ENCODE peak calls at places on chromosomes 16 and 17, in four cellular contexts. One of them, this sample, is unnamed.

GRCh38 chr16:4273858-4274291 is 1.1 kb upstream of the TFAP4 start:
- DNase-seq in neural progenitor cell: peak
- DNase-seq in glutamatergic neuron: peak
- DNase-seq in activated CD8-positive, alpha-beta T cell treated with anti-CD3 and anti-CD28 coated beads for 36 hours: peak
- DNase-seq in this sample: peak

GRCh38 chr16:67562526-67562917 is at the start of gene CTCF:
- DNase-seq in neural progenitor cell: peak
- DNase-seq in glutamatergic neuron: peak
- DNase-seq in activated CD8-positive, alpha-beta T cell treated with anti-CD3 and anti-CD28 coated beads for 36 hours: peak
- DNase-seq in this sample: peak

GRCh38 chr16:8867483-8868271 is 1.1 kb downstream of the CARHSP1 start:
- DNase-seq in neural progenitor cell: peak
- DNase-seq in glutamatergic neuron: peak
- DNase-seq in activated CD8-positive, alpha-beta T cell treated with anti-CD3 and anti-CD28 coated beads for 36 hours: peak
- DNase-seq in this sample: no peak

GRCh38 chr17:2972749-2973148 is 90.7 kb downstream of the OR1D5 start:
- DNase-seq in neural progenitor cell: no peak
- DNase-seq in glutamatergic neuron: no peak
- DNase-seq in activated CD8-positive, alpha-beta T cell treated with anti-CD3 and anti-CD28 coated beads for 36 hours: no peak
- DNase-seq in this sample: no peak

GRCh38 chr16:69469807-69470561 is 45.6 kb downstream of the CYB5B start:
- DNase-seq in neural progenitor cell: no peak
- DNase-seq in glutamatergic neuron: no peak
- DNase-seq in activated CD8-positive, alpha-beta T cell treated with anti-CD3 and anti-CD28 coated beads for 36 hours: peak
- DNase-seq in this sample: no peak

GRCh38 chr17:71900830-71901229 is 220.0 kb upstream of the SOX9 start:
- DNase-seq in neural progenitor cell: no peak
- DNase-seq in glutamatergic neuron: no peak
- DNase-seq in activated CD8-positive, alpha-beta T cell treated with anti-CD3 and anti-CD28 coated beads for 36 hours: no peak
- DNase-seq in this sample: peak

GRCh38 chr16:65698943-65699342 is 577.1 kb upstream of the CDH11 start:
- DNase-seq in neural progenitor cell: peak
- DNase-seq in glutamatergic neuron: no peak
- DNase-seq in activated CD8-positive, alpha-beta T cell treated with anti-CD3 and anti-CD28 coated beads for 36 hours: no peak
- DNase-seq in this sample: peak

GRCh38 chr17:77382966-77383612 is 242.3 kb downstream of the SEC14L1 start:
- DNase-seq in neural progenitor cell: no peak
- DNase-seq in glutamatergic neuron: no peak
- DNase-seq in activated CD8-positive, alpha-beta T cell treated with anti-CD3 and anti-CD28 coated beads for 36 hours: no peak
- DNase-seq in this sample: peak

GRCh38 chr17:50283246-50283645 is 9.0 kb downstream of the TMEM92 start:
- DNase-seq in neural progenitor cell: no peak
- DNase-seq in glutamatergic neuron: no peak
- DNase-seq in activated CD8-positive, alpha-beta T cell treated with anti-CD3 and anti-CD28 coated beads for 36 hours: peak
- DNase-seq in this sample: no peak

GRCh38 chr17:81579821-81580321 is 27.7 kb upstream of the FAAP100 start:
- DNase-seq in neural progenitor cell: no peak
- DNase-seq in glutamatergic neuron: no peak
- DNase-seq in activated CD8-positive, alpha-beta T cell treated with anti-CD3 and anti-CD28 coated beads for 36 hours: no peak
- DNase-seq in this sample: peak

GRCh38 chr16:1338119-1338730 is 4.8 kb downstream of the BAIAP3 start:
- DNase-seq in neural progenitor cell: peak
- DNase-seq in glutamatergic neuron: peak
- DNase-seq in activated CD8-positive, alpha-beta T cell treated with anti-CD3 and anti-CD28 coated beads for 36 hours: peak
- DNase-seq in this sample: no peak

GRCh38 chr16:2706085-2706484 is 13.9 kb downstream of the PRSS27 start:
- DNase-seq in neural progenitor cell: no peak
- DNase-seq in glutamatergic neuron: peak
- DNase-seq in activated CD8-positive, alpha-beta T cell treated with anti-CD3 and anti-CD28 coated beads for 36 hours: no peak
- DNase-seq in this sample: no peak

GRCh38 chr17:63823659-63824331 is 3.4 kb upstream of the PSMC5 start:
- DNase-seq in neural progenitor cell: no peak
- DNase-seq in glutamatergic neuron: no peak
- DNase-seq in activated CD8-positive, alpha-beta T cell treated with anti-CD3 and anti-CD28 coated beads for 36 hours: no peak
- DNase-seq in this sample: no peak

GRCh38 chr17:60845012-60845411 is 167.4 kb downstream of the BCAS3 start:
- DNase-seq in neural progenitor cell: no peak
- DNase-seq in glutamatergic neuron: no peak
- DNase-seq in activated CD8-positive, alpha-beta T cell treated with anti-CD3 and anti-CD28 coated beads for 36 hours: no peak
- DNase-seq in this sample: no peak

GRCh38 chr17:51672058-51672457 is 411.7 kb downstream of the UTP18 start:
- DNase-seq in neural progenitor cell: no peak
- DNase-seq in glutamatergic neuron: no peak
- DNase-seq in activated CD8-positive, alpha-beta T cell treated with anti-CD3 and anti-CD28 coated beads for 36 hours: no peak
- DNase-seq in this sample: no peak

GRCh38 chr17:82547981-82548380 is 28.4 kb downstream of the FOXK2 start:
- DNase-seq in neural progenitor cell: no peak
- DNase-seq in glutamatergic neuron: no peak
- DNase-seq in activated CD8-positive, alpha-beta T cell treated with anti-CD3 and anti-CD28 coated beads for 36 hours: no peak
- DNase-seq in this sample: no peak

GRCh38 chr16:84413605-84414004 is 45.3 kb downstream of the ATP2C2 start:
- DNase-seq in neural progenitor cell: no peak
- DNase-seq in glutamatergic neuron: no peak
- DNase-seq in activated CD8-positive, alpha-beta T cell treated with anti-CD3 and anti-CD28 coated beads for 36 hours: no peak
- DNase-seq in this sample: no peak

GRCh38 chr17:70313031-70313430 is 143.7 kb downstream of the KCNJ2 start:
- DNase-seq in neural progenitor cell: no peak
- DNase-seq in glutamatergic neuron: no peak
- DNase-seq in activated CD8-positive, alpha-beta T cell treated with anti-CD3 and anti-CD28 coated beads for 36 hours: no peak
- DNase-seq in this sample: peak

DNA sequence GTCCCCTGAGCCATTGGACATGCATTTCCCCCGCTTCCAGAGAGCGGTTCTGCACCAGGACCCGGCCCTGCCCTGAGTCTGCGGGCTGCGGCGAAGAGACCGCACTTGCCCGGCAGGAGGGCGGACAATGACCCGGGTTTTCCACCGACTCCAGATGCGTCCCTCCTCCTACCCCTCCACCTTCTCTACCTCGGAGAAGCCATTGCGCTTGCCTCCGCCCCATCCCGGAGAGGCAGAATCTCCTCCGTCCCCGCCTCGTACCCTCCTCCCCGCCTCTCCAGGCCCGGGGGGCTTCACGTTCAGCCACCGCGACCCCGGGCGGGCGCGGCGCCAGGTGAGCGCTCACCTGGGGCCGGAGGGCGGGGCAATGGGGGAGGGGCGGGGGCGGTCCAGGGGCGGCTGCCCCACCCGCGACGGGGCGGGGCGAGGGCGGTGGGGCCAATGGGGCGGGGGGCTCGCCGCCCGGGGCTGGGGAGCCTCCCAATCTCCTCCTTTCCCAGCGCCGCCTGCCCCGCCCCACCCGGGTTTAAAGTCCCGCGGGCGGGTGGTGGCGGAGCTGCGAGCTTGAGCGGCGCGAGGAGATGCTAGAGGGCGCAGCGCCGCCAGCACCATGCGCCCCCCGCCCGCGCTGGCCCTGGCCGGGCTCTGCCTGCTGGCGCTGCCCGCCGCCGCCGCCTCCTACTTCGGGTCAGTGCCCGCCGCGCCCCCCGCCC is at the start of gene WNT9B:
- DNase-seq in neural progenitor cell: peak
- DNase-seq in glutamatergic neuron: peak
- DNase-seq in activated CD8-positive, alpha-beta T cell treated with anti-CD3 and anti-CD28 coated beads for 36 hours: no peak
- DNase-seq in this sample: no peak
- TF ChIP-seq CTCF in neural progenitor cell: peak
- TF ChIP-seq CTCF in glutamatergic neuron: no peak
- TF ChIP-seq CTCF in activated CD8-positive, alpha-beta T cell treated with anti-CD3 and anti-CD28 coated beads for 36 hours: no peak
- TF ChIP-seq CTCF in this sample: no peak

GRCh38 chr16:22813946-22814325 is at the start of gene HS3ST2:
- DNase-seq in neural progenitor cell: peak
- DNase-seq in glutamatergic neuron: peak
- DNase-seq in activated CD8-positive, alpha-beta T cell treated with anti-CD3 and anti-CD28 coated beads for 36 hours: peak
- DNase-seq in this sample: peak
- TF ChIP-seq CTCF in neural progenitor cell: peak
- TF ChIP-seq CTCF in glutamatergic neuron: no peak
- TF ChIP-seq CTCF in activated CD8-positive, alpha-beta T cell treated with anti-CD3 and anti-CD28 coated beads for 36 hours: no peak
- TF ChIP-seq CTCF in this sample: no peak

GRCh38 chr17:32114536-32114935 is 27.8 kb upstream of the RHOT1 start:
- DNase-seq in neural progenitor cell: no peak
- DNase-seq in glutamatergic neuron: no peak
- DNase-seq in activated CD8-positive, alpha-beta T cell treated with anti-CD3 and anti-CD28 coated beads for 36 hours: no peak
- DNase-seq in this sample: no peak

GRCh38 chr17:32110596-32110995 is 31.7 kb upstream of the RHOT1 start:
- DNase-seq in neural progenitor cell: no peak
- DNase-seq in glutamatergic neuron: no peak
- DNase-seq in activated CD8-positive, alpha-beta T cell treated with anti-CD3 and anti-CD28 coated beads for 36 hours: no peak
- DNase-seq in this sample: no peak

GRCh38 chr17:32116937-32117336 is 25.4 kb upstream of the RHOT1 start:
- DNase-seq in neural progenitor cell: no peak
- DNase-seq in glutamatergic neuron: no peak
- DNase-seq in activated CD8-positive, alpha-beta T cell treated with anti-CD3 and anti-CD28 coated beads for 36 hours: no peak
- DNase-seq in this sample: no peak

GRCh38 chr17:32111141-32111771 is 31.0 kb upstream of the RHOT1 start:
- DNase-seq in neural progenitor cell: peak
- DNase-seq in glutamatergic neuron: peak
- DNase-seq in activated CD8-positive, alpha-beta T cell treated with anti-CD3 and anti-CD28 coated beads for 36 hours: peak
- DNase-seq in this sample: peak

GRCh38 chr17:32112416-32112815 is 29.9 kb upstream of the RHOT1 start:
- DNase-seq in neural progenitor cell: no peak
- DNase-seq in glutamatergic neuron: no peak
- DNase-seq in activated CD8-positive, alpha-beta T cell treated with anti-CD3 and anti-CD28 coated beads for 36 hours: no peak
- DNase-seq in this sample: no peak
- TF ChIP-seq CTCF in neural progenitor cell: no peak
- TF ChIP-seq CTCF in glutamatergic neuron: no peak
- TF ChIP-seq CTCF in activated CD8-positive, alpha-beta T cell treated with anti-CD3 and anti-CD28 coated beads for 36 hours: no peak
- TF ChIP-seq CTCF in this sample: no peak

GRCh38 chr16:88680554-88681083 is 5.7 kb downstream of the SNAI3 start:
- DNase-seq in neural progenitor cell: no peak
- DNase-seq in glutamatergic neuron: no peak
- DNase-seq in activated CD8-positive, alpha-beta T cell treated with anti-CD3 and anti-CD28 coated beads for 36 hours: no peak
- DNase-seq in this sample: no peak
- TF ChIP-seq CTCF in neural progenitor cell: no peak
- TF ChIP-seq CTCF in glutamatergic neuron: no peak
- TF ChIP-seq CTCF in activated CD8-positive, alpha-beta T cell treated with anti-CD3 and anti-CD28 coated beads for 36 hours: no peak
- TF ChIP-seq CTCF in this sample: no peak

DNA sequence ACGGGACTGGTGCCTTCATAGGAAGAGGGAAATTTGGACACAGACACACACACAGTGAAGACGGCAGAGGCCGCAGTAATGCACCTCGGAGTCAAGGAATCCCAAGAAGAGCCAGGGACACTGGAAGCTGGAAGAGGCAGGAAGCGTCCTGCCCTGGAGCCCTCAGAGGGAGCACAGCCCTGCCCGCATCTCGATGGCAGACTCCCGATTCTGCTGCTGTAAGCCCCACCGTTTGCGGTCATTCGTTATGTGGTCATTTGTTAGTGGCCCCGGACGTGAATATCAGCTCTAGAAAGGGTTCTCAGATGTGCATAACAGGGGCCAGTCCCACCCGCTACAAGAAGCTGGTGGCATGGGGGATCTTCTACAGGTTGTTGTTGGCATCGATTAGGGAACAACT is 316.6 kb downstream of the FOXL1 start:
- DNase-seq in neural progenitor cell: no peak
- DNase-seq in glutamatergic neuron: no peak
- DNase-seq in activated CD8-positive, alpha-beta T cell treated with anti-CD3 and anti-CD28 coated beads for 36 hours: no peak
- DNase-seq in this sample: no peak
- TF ChIP-seq CTCF in neural progenitor cell: no peak
- TF ChIP-seq CTCF in glutamatergic neuron: no peak
- TF ChIP-seq CTCF in activated CD8-positive, alpha-beta T cell treated with anti-CD3 and anti-CD28 coated beads for 36 hours: no peak
- TF ChIP-seq CTCF in this sample: no peak

GRCh38 chr16:21301895-21302291 is 23.8 kb upstream of the CRYM start:
- DNase-seq in neural progenitor cell: no peak
- DNase-seq in glutamatergic neuron: no peak
- DNase-seq in activated CD8-positive, alpha-beta T cell treated with anti-CD3 and anti-CD28 coated beads for 36 hours: no peak
- DNase-seq in this sample: peak
- TF ChIP-seq CTCF in neural progenitor cell: no peak
- TF ChIP-seq CTCF in glutamatergic neuron: no peak
- TF ChIP-seq CTCF in activated CD8-positive, alpha-beta T cell treated with anti-CD3 and anti-CD28 coated beads for 36 hours: no peak
- TF ChIP-seq CTCF in this sample: no peak

DNA sequence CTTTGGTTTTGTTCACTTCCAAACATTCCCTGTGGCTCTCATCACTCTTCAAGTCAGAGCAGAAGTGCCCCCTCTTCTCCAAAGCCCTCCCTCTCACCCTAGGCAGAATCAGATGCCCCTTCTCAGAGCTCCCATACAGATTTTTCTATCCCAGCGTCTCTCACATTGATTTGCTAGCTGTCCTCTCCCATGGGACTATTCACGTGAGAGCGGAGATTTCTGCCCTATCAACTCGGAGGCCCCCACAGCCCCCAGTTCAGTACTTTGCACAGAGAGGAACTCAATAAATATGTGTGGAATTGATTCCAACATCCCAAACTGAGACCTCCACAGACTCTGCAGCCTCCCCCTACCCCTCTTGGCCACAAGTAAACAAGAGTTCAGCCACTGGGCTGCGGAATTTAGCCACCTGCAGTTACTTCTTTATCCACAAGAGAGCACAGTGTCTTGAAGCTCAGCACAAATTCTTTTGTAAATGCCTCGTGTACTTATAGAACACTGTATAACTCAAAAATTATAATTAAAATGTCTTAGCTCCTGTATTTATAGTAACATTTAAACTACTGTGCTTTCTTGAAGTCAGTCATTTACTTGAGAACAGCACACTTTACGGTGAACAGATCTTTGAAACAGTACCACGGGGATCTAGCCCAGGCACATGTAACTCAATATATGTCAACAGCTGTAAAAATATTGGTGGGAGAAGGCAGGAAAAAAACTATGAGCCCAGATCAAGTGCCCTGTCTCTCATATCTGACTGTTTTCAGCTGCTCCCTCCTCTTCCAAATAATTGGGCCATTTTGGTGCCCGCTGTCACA is 182.9 kb downstream of the C16orf78 start:
- DNase-seq in neural progenitor cell: peak
- DNase-seq in glutamatergic neuron: peak
- DNase-seq in activated CD8-positive, alpha-beta T cell treated with anti-CD3 and anti-CD28 coated beads for 36 hours: no peak
- DNase-seq in this sample: peak
- TF ChIP-seq CTCF in neural progenitor cell: peak
- TF ChIP-seq CTCF in glutamatergic neuron: peak
- TF ChIP-seq CTCF in activated CD8-positive, alpha-beta T cell treated with anti-CD3 and anti-CD28 coated beads for 36 hours: no peak
- TF ChIP-seq CTCF in this sample: peak

GRCh38 chr16:74682556-74682955 is 15.9 kb upstream of the RFWD3 start:
- DNase-seq in neural progenitor cell: no peak
- DNase-seq in glutamatergic neuron: no peak
- DNase-seq in activated CD8-positive, alpha-beta T cell treated with anti-CD3 and anti-CD28 coated beads for 36 hours: no peak
- DNase-seq in this sample: no peak
- TF ChIP-seq CTCF in neural progenitor cell: no peak
- TF ChIP-seq CTCF in glutamatergic neuron: no peak
- TF ChIP-seq CTCF in activated CD8-positive, alpha-beta T cell treated with anti-CD3 and anti-CD28 coated beads for 36 hours: no peak
- TF ChIP-seq CTCF in this sample: no peak

GRCh38 chr17:73465130-73465529 is 153.3 kb upstream of the CDC42EP4 start:
- DNase-seq in neural progenitor cell: no peak
- DNase-seq in glutamatergic neuron: no peak
- DNase-seq in activated CD8-positive, alpha-beta T cell treated with anti-CD3 and anti-CD28 coated beads for 36 hours: no peak
- DNase-seq in this sample: no peak
- TF ChIP-seq CTCF in neural progenitor cell: no peak
- TF ChIP-seq CTCF in glutamatergic neuron: no peak
- TF ChIP-seq CTCF in activated CD8-positive, alpha-beta T cell treated with anti-CD3 and anti-CD28 coated beads for 36 hours: no peak
- TF ChIP-seq CTCF in this sample: no peak

This sample was measured in fibroblast of pulmonary artery.